ENCODE peak calls at places on chromosomes 3 and 15, in four cellular contexts. I, P, T and W are unnamed samples.

GRCh38 chr3:87053548-87053947 is 62.6 kb upstream of the VGLL3 start:
- DNase-seq in I (no peak), P (no peak), T (no peak), W (no peak)

GRCh38 chr3:188491276-188491687 is 337.3 kb downstream of the LPP start:
- DNase-seq in I (peak), P (no peak), T (no peak), W (peak)

GRCh38 chr3:53140575-53141467 is 10.6 kb upstream of the RFT1 start:
- DNase-seq in I (peak), P (no peak), T (peak), W (peak)

GRCh38 chr3:150547045-150547753 is 612 bp downstream of the EIF2A start:
- DNase-seq in I (peak), P (no peak), T (peak), W (peak)

GRCh38 chr3:48077835-48078234 is 61.6 kb upstream of the MAP4 start:
- DNase-seq in I (peak), P (no peak), T (no peak), W (peak)

GRCh38 chr3:9942934-9943690 is 9.1 kb downstream of the PRRT3 start:
- DNase-seq in I (no peak), P (no peak), T (no peak), W (no peak)

GRCh38 chr15:78685157-78685830 is 44.3 kb upstream of the CHRNB4 start:
- DNase-seq in I (no peak), P (no peak), T (no peak), W (no peak)

GRCh38 chr15:90871716-90872480 is 3.5 kb downstream of the FURIN start:
- DNase-seq in I (no peak), P (no peak), T (no peak), W (no peak)

GRCh38 chr3:133459400-133459799 is 59.5 kb downstream of the BFSP2 start:
- DNase-seq in I (peak), P (peak), T (no peak), W (peak)

GRCh38 chr15:64284037-64284436 is 71.9 kb downstream of the CSNK1G1 start:
- DNase-seq in I (peak), P (no peak), T (no peak), W (peak)

GRCh38 chr3:50320853-50321145 is 1.7 kb downstream of the HYAL2 start:
- DNase-seq in I (peak), P (no peak), T (no peak), W (no peak)

GRCh38 chr3:50319181-50319871 is 3.2 kb downstream of the HYAL2 start:
- DNase-seq in I (no peak), P (no peak), T (no peak), W (no peak)

GRCh38 chr3:50321146-50321843 is 1.2 kb downstream of the HYAL2 start:
- DNase-seq in I (peak), P (peak), T (peak), W (peak)

GRCh38 chr3:50318615-50319014 is 3.9 kb downstream of the HYAL2 start:
- DNase-seq in I (no peak), P (no peak), T (no peak), W (no peak)

GRCh38 chr3:50319872-50320625 is 2.5 kb downstream of the HYAL2 start:
- DNase-seq in I (no peak), P (no peak), T (no peak), W (no peak)
- TF ChIP-seq CTCF in I (no peak), P (no peak), T (no peak), W (no peak)

DNA sequence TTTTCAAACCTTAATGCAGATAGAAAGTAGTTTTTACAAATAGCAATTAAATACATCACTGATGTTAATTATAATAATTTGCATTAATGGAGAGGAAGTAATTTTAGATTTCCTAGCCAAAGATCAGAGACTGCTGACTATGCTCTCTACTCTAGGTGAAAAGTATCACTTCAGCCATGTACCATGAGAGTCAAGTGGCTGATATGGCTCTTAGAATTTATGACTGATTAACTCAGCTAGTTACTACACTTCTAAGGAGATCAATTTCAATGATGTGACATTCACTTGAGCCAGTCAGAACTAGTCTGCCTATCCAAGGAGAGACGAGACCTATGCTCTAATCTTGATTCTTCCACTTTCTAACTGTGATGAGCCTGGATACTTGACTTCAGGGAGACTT is 405.7 kb upstream of the RORA start:
- DNase-seq in I (no peak), P (no peak), T (no peak), W (no peak)
- H3K4me3 ChIP-seq in I (no peak), P (no peak), T (no peak), W (no peak)

DNA sequence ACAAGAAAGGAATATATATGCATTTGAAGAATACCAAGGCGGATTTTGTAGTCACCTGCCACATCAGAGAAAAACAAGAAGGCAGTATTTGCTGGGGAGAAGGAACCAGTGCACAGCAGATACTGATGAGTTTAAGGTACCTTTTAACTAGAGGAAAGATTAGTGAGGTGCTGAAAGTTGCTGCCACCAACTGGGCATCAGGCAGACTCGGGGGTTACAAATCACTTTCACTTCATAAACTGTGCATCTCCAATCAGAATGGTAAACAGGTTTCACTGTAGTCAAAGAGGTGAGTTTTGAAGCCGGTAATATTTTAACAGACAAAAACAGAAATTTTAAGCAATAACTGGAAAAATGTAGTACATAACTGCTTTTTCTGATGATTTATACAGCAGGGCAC is 4.1 kb downstream of the FBN1 start:
- DNase-seq in I (peak), P (no peak), T (no peak), W (peak)
- TF ChIP-seq CTCF in I (peak), P (peak), T (no peak), W (peak)

GRCh38 chr3:38651153-38651789 is 1.8 kb upstream of the SCN5A start:
- DNase-seq in I (peak), P (peak), T (no peak), W (peak)
- H3K4me3 ChIP-seq in I (no peak), P (no peak), T (no peak), W (no peak)

DNA sequence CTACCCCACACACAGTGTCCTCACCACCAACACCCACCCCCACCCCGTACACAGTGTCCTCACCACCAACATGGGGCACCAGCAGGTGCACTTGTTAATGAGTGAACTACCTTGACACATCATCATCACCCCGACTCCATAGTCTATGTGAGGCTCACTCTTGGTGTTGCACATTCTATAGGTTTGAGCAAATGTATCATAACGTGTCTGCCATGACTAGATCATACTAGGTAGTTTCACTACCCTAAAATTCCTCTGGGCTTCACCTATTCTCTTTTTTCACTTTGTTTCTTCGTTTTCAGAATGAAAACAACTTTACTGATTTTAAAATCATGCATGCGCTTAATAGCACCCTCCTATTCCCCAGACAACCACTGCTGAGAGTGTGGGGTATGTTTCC is 102.6 kb upstream of the SLC6A6 start:
- DNase-seq in I (no peak), P (no peak), T (no peak), W (no peak)
- TF ChIP-seq CTCF in I (no peak), P (no peak), T (no peak), W (no peak)

DNA sequence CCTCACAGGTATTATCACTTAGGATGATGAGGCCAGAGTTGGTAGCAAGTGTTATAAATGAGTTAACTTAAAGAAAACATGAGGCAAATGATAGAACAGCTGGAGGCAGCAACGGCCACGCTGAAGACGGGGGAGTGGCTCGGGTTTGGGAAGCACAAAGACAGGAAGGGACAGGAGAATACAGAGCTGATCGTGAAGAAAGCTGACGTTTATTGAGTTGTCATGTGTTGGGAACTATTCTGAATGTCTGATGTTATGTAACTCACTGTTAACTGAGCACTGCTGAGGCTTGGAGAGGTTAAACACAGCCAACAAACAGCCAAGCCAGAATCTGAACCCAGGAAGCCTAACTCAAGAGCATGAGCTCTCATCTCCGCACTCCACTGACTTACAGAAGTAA is 42.3 kb downstream of the FGD5 start:
- DNase-seq in I (no peak), P (no peak), T (no peak), W (peak)
- H3K4me3 ChIP-seq in I (no peak), P (no peak), T (no peak), W (no peak)

DNA sequence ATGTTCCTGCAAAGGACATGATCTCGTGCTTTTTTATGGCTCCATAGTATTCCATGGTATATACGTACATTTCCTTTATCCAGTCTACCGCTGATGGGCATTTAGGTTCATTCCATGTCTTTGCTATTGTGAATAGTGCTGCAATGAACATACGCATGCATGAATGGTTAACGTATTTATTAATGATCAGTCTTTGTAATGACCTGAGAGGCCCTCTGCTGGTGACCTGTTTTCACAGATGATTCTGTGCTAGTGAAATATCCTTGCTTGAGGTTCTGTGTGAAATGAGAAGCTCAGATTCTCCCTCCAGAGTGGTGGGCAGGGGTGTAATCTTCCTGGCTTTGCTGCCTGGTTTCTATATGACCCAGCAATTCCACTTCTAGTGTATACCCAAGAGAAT is 160.2 kb upstream of the RASGRP1 start:
- DNase-seq in I (peak), P (no peak), T (no peak), W (no peak)
- TF ChIP-seq CTCF in I (peak), P (no peak), T (no peak), W (no peak)

GRCh38 chr3:103494512-103494911 is 1059.7 kb downstream of the ZPLD1 start:
- DNase-seq in I (no peak), P (no peak), T (peak), W (no peak)
- H3K4me3 ChIP-seq in I (no peak), P (no peak), T (no peak), W (no peak)

GRCh38 chr3:11187678-11188077 is 33.4 kb downstream of the HRH1 start:
- DNase-seq in I (peak), P (no peak), T (no peak), W (peak)

GRCh38 chr3:11186771-11187170 is 32.5 kb downstream of the HRH1 start:
- DNase-seq in I (no peak), P (no peak), T (no peak), W (peak)

GRCh38 chr3:11185144-11185543 is 30.9 kb downstream of the HRH1 start:
- DNase-seq in I (no peak), P (no peak), T (no peak), W (no peak)

GRCh38 chr3:11186318-11186692 is 32.0 kb downstream of the HRH1 start:
- DNase-seq in I (no peak), P (no peak), T (no peak), W (no peak)

GRCh38 chr3:11185564-11186317 is 31.4 kb downstream of the HRH1 start:
- DNase-seq in I (peak), P (peak), T (peak), W (peak)
- TF ChIP-seq CTCF in I (no peak), P (peak), T (no peak), W (no peak)